ENCODE peak calls at places on chromosomes 3 and 15, in five cellular contexts. V is cardiac muscle cell, B is astrocyte of the spinal cord, K is colonic mucosa, E is IMR-90. T is an unnamed sample.

GRCh38 chr3:42216820-42217416 is 49.1 kb downstream of the CCK start:
- DNase-seq in K (no peak), E (peak; percentile 59), B (peak; percentile 34), V (no peak), T (peak; percentile 77)

GRCh38 chr15:35986072-35986666 is 440.2 kb upstream of the DPH6 start:
- DNase-seq in V (no peak), B (no peak), E (peak; percentile 4), K (no peak), T (peak; percentile 52)

GRCh38 chr3:101077361-101078011 is 84.3 kb upstream of the ABI3BP start:
- DNase-seq in K (no peak), B (peak; percentile 51), V (no peak), E (peak; percentile 58), T (peak; percentile 78)

GRCh38 chr3:127454051-127454450 is 136.5 kb downstream of the TPRA1 start:
- DNase-seq in B (no peak), V (no peak), E (no peak), K (no peak), T (no peak)

GRCh38 chr3:43024183-43024865 is 45.2 kb downstream of the GASK1A start:
- DNase-seq in B (no peak), V (no peak), K (no peak), E (no peak), T (no peak)

GRCh38 chr3:171542976-171543375 is 82.8 kb upstream of the TNIK start:
- DNase-seq in V (no peak), B (no peak), E (no peak), K (no peak), T (no peak)

GRCh38 chr3:115698851-115699535 is 75.7 kb downstream of the GAP43 start:
- DNase-seq in K (no peak), E (peak; percentile 33), V (no peak), B (peak; percentile 33), T (peak; percentile 20)

GRCh38 chr3:52019352-52020080 is 23.8 kb upstream of the RPL29 start:
- DNase-seq in E (no peak), V (peak; percentile 85), B (no peak), K (no peak), T (no peak)

GRCh38 chr3:131907809-131908208 is 127.0 kb downstream of the CPNE4 start:
- DNase-seq in K (no peak), B (peak; percentile 10), E (no peak), V (peak; percentile 3), T (peak; percentile 35)

GRCh38 chr3:62022312-62022711 is 351.0 kb downstream of the FEZF2 start:
- DNase-seq in B (no peak), E (no peak), V (no peak), K (no peak), T (no peak)
- H3K4me3 ChIP-seq in B (no peak overlapping the region), E (no peak overlapping the region), V (no peak overlapping the region), K (no peak overlapping the region), T (no peak overlapping the region)

GRCh38 chr15:89971592-89971997 is 29.5 kb upstream of the ZNF710 start:
- DNase-seq in K (peak; percentile 78), B (peak; percentile 27), E (peak; percentile 52), V (peak; percentile 79), T (peak; percentile 67)
- TF ChIP-seq CTCF in K (peak; percentile 59), B (peak; percentile 77), E (peak; percentile 63), V (peak; percentile 88), T (peak; percentile 86)

GRCh38 chr3:47010050-47010712 is 30.7 kb downstream of the NBEAL2 start:
- DNase-seq in V (no peak), B (no peak), K (peak; percentile 33), E (no peak), T (no peak)
- H3K4me3 ChIP-seq in V (peak overlapping the region; percentile 19), B (peak overlapping the region; percentile 49), K (peak overlapping the region; percentile 48), E (no peak overlapping the region), T (peak overlapping the region; percentile 50)

DNA sequence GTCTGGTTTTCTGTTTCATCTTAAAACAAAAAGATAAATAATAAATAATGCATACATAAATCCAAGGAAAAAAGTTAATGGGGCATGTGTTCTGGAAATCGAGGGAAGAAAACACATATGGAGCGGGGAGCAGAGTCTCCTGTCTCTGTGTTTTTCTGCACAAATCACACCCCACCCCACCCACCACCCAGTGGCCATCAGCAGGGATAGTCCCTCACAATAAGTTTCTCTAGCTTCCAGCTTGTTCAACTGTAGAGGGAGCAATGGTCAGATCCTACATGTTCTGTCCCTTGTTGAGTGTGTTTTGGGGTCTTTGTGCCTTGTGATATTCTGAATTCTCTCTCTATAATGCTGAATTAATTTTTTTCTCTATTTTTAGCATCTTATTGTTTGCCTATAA is 26.8 kb upstream of the CHRNA7 start:
- DNase-seq in B (no peak), V (no peak), K (no peak), E (no peak), T (no peak)
- TF ChIP-seq CTCF in B (no peak), V (no peak), K (no peak), E (no peak), T (no peak)

DNA sequence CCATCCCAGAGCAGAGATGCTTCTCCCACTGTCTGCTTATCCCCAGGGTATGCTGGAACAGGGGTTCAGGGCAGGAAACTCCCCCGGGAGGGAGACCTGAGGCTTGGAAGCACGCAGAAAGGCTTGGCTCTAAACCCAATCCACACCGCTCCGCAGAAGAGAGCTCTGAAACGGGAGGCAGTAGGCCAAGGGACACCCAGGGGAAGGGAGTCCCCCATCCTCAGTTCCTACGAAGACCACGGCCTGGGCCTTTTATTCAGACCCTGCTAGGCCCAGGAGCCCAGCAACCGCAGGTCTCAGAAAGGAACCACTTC is 1.8 kb upstream of the HAPLN3 start:
- DNase-seq in E (no peak), B (no peak), K (no peak), V (no peak), T (no peak)
- H3K4me3 ChIP-seq in E (no peak overlapping the region), B (no peak overlapping the region), K (no peak overlapping the region), V (no peak overlapping the region), T (no peak overlapping the region)

DNA sequence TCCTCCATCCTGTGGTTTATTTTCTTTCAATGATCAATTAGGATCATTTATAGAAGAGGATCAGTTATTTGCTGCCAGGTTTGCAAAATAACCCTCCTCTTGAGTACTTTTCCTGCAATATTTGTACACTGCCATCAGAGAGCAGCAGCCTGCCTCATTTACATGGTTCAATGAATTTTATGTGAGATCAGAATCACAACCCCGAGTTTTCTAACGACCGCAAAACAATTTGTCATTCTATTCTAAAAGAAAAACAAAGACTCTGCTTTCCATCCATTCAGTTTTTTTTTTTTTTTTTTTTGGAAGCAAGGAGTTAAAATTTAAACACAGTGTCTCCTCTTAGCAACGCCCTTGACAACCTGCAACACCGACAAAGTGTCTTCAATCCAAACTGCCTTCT is 146.9 kb downstream of the RAB11A start:
- DNase-seq in E (no peak), K (no peak), B (no peak), V (no peak), T (no peak)
- TF ChIP-seq CTCF in E (no peak), K (no peak), B (no peak), V (no peak), T (no peak)

DNA sequence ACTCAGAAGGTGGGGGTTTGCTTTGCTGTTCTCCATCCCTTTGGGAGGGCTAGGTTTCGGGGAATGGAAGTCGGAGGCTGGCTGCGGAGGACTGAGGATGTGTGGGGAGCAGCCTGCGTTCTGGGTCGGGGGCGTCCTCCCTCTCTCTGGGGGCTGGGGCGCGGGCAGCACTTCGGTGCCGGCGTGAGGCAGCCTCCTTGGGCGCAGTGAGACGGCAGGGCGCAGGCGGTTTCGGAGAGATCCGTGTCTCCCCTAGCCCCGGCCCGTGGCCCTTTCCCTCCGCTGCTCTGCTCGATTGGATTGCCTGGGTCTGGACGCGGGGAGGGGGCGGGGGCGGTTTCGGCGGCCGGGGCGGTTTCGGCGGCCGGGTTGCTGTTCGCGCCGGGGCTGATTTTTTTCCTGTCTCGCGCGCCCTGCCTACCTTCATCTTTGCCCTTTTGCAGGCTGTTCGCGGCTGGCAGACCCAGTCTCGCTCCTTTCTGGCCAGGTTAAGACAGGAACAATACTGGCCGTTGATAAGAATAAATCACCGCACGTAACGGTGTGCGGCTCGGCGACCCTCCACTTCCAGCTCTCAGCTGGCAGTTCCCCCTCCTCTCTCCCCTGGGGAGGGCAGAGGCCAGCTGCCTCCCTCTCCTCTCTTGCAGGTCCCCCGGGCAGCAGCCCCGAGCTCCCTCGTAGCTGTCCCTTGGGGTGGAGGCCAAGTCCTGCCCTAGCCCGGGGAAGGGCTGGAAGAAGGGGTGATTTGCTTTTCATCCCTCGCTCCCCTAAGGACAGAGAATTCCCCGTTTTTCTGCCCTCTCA is 1.6 kb downstream of the PTPRG start:
- DNase-seq in K (peak; percentile 33), E (peak; percentile 35), V (peak; percentile 73), B (peak; percentile 37), T (peak; percentile 34)
- H3K4me3 ChIP-seq in K (peak overlapping the region; percentile 51), E (peak overlapping the region; percentile 99), V (peak overlapping the region; percentile 90), B (peak overlapping the region; percentile 62), T (peak overlapping the region; percentile 97)

DNA sequence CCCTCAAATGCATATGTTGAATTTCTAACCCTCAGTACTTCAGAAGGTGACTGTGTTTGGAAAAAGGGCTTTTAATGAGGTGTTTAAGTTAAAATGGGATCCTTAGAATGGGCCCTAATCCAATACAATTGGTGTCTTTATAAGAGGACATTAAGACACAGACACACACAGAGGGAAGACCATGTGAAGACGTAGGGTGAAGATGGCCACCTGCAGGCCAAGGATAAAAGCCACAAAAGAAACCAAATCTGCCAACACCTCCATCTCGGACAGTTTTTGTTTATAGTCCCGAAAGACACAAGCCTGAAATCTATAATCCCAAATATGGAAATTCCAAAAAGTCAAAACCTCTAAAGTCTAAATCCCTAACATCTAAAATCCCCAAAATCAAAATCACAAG is 4.1 kb upstream of the MASP1 start:
- DNase-seq in K (no peak), B (no peak), E (no peak), V (no peak), T (no peak)
- TF ChIP-seq CTCF in K (no peak), B (peak; percentile 17), E (peak; percentile 20), V (peak; percentile 6), T (peak; percentile 37)

DNA sequence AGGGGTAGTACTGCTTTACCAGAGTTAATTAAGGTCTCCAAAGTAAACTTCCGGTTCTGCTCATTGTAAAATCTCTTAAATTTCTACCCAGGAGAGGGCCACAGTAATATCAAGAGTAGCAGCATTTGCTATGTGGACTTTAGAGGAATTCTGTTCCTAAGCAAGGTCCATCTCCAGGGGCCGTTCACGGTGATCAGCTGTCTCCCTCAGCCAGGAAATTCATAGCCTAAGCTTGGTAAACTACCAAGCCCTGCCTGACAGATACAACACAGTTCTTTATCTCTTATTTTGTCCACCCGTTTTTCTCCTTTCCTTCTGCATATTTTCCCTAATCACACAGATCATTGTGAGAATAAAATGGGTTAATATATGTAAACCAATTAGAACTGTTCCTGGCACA is 2.3 kb downstream of the DUT start:
- DNase-seq in E (no peak), B (no peak), K (no peak), V (no peak), T (no peak)
- H3K4me3 ChIP-seq in E (no peak overlapping the region), B (no peak overlapping the region), K (no peak overlapping the region), V (no peak overlapping the region), T (no peak overlapping the region)

T was measured in cardiac fibroblast.